ENCODE peak calls at places on chromosome 2, in six cellular contexts. One of them, this sample, is unnamed. For H3K9me3, the result is how much of the 10 kb centered on the place peaks cover.

GRCh38 chr2:11696736-11697102 is 26.7 kb upstream of the NTSR2 start:
- DNase-seq in tibial nerve: no peak
- DNase-seq in neuronal stem cell: no peak
- DNase-seq in right cardiac atrium: no peak
- DNase-seq in body of pancreas: no peak
- DNase-seq in SK-N-SH: no peak
- DNase-seq in this sample: no peak

GRCh38 chr2:96691022-96691612 is 48.6 kb downstream of the FER1L5 start:
- DNase-seq in tibial nerve: no peak
- DNase-seq in right cardiac atrium: no peak
- DNase-seq in neuronal stem cell: no peak
- DNase-seq in SK-N-SH: no peak
- DNase-seq in body of pancreas: no peak
- DNase-seq in this sample: no peak

GRCh38 chr2:38685116-38685735 is 19.3 kb downstream of the GALM start:
- DNase-seq in right cardiac atrium: no peak
- DNase-seq in SK-N-SH: no peak
- DNase-seq in neuronal stem cell: no peak
- DNase-seq in body of pancreas: peak
- DNase-seq in tibial nerve: no peak
- DNase-seq in this sample: no peak

GRCh38 chr2:25497862-25498407 is 156.2 kb upstream of the DNMT3A start:
- DNase-seq in right cardiac atrium: no peak
- DNase-seq in body of pancreas: no peak
- DNase-seq in neuronal stem cell: no peak
- DNase-seq in tibial nerve: no peak
- DNase-seq in SK-N-SH: no peak
- DNase-seq in this sample: no peak

GRCh38 chr2:155404433-155405002 is 706.0 kb downstream of the KCNJ3 start:
- DNase-seq in neuronal stem cell: no peak
- DNase-seq in SK-N-SH: no peak
- DNase-seq in tibial nerve: no peak
- DNase-seq in body of pancreas: no peak
- DNase-seq in right cardiac atrium: no peak
- DNase-seq in this sample: no peak

GRCh38 chr2:43220982-43221659 is 5.3 kb downstream of the ZFP36L2 start:
- DNase-seq in neuronal stem cell: peak
- DNase-seq in right cardiac atrium: peak
- DNase-seq in tibial nerve: peak
- DNase-seq in body of pancreas: peak
- DNase-seq in SK-N-SH: peak
- DNase-seq in this sample: peak

GRCh38 chr2:178391701-178392100 is 59.3 kb downstream of the PRKRA start:
- DNase-seq in right cardiac atrium: no peak
- DNase-seq in body of pancreas: no peak
- DNase-seq in tibial nerve: no peak
- DNase-seq in SK-N-SH: no peak
- DNase-seq in neuronal stem cell: no peak
- DNase-seq in this sample: no peak

GRCh38 chr2:179545024-179545423 is 280.4 kb upstream of the SESTD1 start:
- DNase-seq in SK-N-SH: no peak
- DNase-seq in tibial nerve: no peak
- DNase-seq in body of pancreas: no peak
- DNase-seq in right cardiac atrium: no peak
- DNase-seq in neuronal stem cell: no peak
- DNase-seq in this sample: no peak

GRCh38 chr2:241882090-241882625 is 12.6 kb downstream of the RTP5 start:
- DNase-seq in tibial nerve: peak
- DNase-seq in body of pancreas: peak
- DNase-seq in SK-N-SH: peak
- DNase-seq in neuronal stem cell: no peak
- DNase-seq in right cardiac atrium: peak
- DNase-seq in this sample: peak

GRCh38 chr2:45458909-45459563 is 152.0 kb downstream of the SRBD1 start:
- DNase-seq in right cardiac atrium: no peak
- DNase-seq in SK-N-SH: no peak
- DNase-seq in body of pancreas: peak
- DNase-seq in tibial nerve: peak
- DNase-seq in neuronal stem cell: no peak
- DNase-seq in this sample: peak

GRCh38 chr2:196409376-196409775 is 230.1 kb upstream of the CCDC150 start:
- DNase-seq in SK-N-SH: no peak
- DNase-seq in tibial nerve: no peak
- DNase-seq in neuronal stem cell: no peak
- DNase-seq in right cardiac atrium: no peak
- DNase-seq in body of pancreas: no peak
- DNase-seq in this sample: no peak

DNA sequence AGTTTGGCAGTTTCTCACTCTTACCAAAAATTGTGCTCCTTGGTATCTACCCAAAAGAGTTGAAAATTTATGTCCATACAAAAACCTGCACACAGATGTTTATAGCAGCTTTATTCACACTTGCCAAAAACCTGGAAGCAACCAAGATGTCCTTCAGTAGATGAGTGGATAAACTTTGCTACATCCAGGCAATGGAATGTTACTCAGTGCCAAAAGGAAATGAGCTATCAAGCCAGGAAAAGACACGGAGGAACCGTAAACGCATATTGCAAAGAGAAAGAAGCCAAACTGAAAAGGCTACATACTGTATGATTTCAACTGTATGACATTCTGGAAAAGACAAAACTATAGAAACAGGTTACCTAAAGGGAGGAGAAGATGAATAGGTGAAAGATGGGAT is 36.1 kb downstream of the TMEM163 start:
- DNase-seq in body of pancreas: no peak
- DNase-seq in right cardiac atrium: no peak
- DNase-seq in SK-N-SH: no peak
- DNase-seq in neuronal stem cell: no peak
- DNase-seq in tibial nerve: no peak
- DNase-seq in this sample: no peak
- H3K27ac ChIP-seq in body of pancreas: peak
- H3K27ac ChIP-seq in right cardiac atrium: no peak
- H3K27ac ChIP-seq in SK-N-SH: no peak
- H3K27ac ChIP-seq in neuronal stem cell: no peak
- H3K27ac ChIP-seq in tibial nerve: no peak
- H3K27ac ChIP-seq in this sample: no peak

GRCh38 chr2:13821255-13821880 is 811.1 kb upstream of the LRATD1 start:
- DNase-seq in tibial nerve: no peak
- DNase-seq in body of pancreas: no peak
- DNase-seq in right cardiac atrium: no peak
- DNase-seq in SK-N-SH: no peak
- DNase-seq in neuronal stem cell: no peak
- DNase-seq in this sample: no peak
- H3K4me3 ChIP-seq in tibial nerve: no peak
- H3K4me3 ChIP-seq in body of pancreas: no peak
- H3K4me3 ChIP-seq in right cardiac atrium: no peak
- H3K4me3 ChIP-seq in SK-N-SH: no peak
- H3K4me3 ChIP-seq in neuronal stem cell: no peak
- H3K4me3 ChIP-seq in this sample: no peak

GRCh38 chr2:83282067-83282795 is 1176.8 kb downstream of the SUCLG1 start:
- DNase-seq in tibial nerve: no peak
- DNase-seq in neuronal stem cell: no peak
- DNase-seq in right cardiac atrium: no peak
- DNase-seq in body of pancreas: no peak
- DNase-seq in SK-N-SH: no peak
- DNase-seq in this sample: no peak

GRCh38 chr2:83282851-83283250 is 1176.2 kb downstream of the SUCLG1 start:
- DNase-seq in SK-N-SH: no peak
- DNase-seq in body of pancreas: no peak
- DNase-seq in neuronal stem cell: no peak
- DNase-seq in tibial nerve: no peak
- DNase-seq in right cardiac atrium: no peak
- DNase-seq in this sample: no peak
- H3K9me3 ChIP-seq in SK-N-SH: under half
- H3K9me3 ChIP-seq in body of pancreas: under half
- H3K9me3 ChIP-seq in neuronal stem cell: under half
- H3K9me3 ChIP-seq in tibial nerve: under half
- H3K9me3 ChIP-seq in right cardiac atrium: under half
- H3K9me3 ChIP-seq in this sample: under half

GRCh38 chr2:120751553-120751952 is 15.9 kb downstream of the GLI2 start:
- DNase-seq in body of pancreas: no peak
- DNase-seq in neuronal stem cell: no peak
- DNase-seq in right cardiac atrium: no peak
- DNase-seq in tibial nerve: no peak
- DNase-seq in SK-N-SH: no peak
- DNase-seq in this sample: no peak

GRCh38 chr2:120750488-120751210 is 15.0 kb downstream of the GLI2 start:
- DNase-seq in right cardiac atrium: no peak
- DNase-seq in SK-N-SH: no peak
- DNase-seq in body of pancreas: no peak
- DNase-seq in tibial nerve: no peak
- DNase-seq in neuronal stem cell: no peak
- DNase-seq in this sample: peak

GRCh38 chr2:120758181-120759048 is 22.7 kb downstream of the GLI2 start:
- DNase-seq in SK-N-SH: no peak
- DNase-seq in body of pancreas: no peak
- DNase-seq in tibial nerve: no peak
- DNase-seq in neuronal stem cell: no peak
- DNase-seq in right cardiac atrium: peak
- DNase-seq in this sample: peak

GRCh38 chr2:120749506-120750431 is 14.1 kb downstream of the GLI2 start:
- DNase-seq in body of pancreas: no peak
- DNase-seq in tibial nerve: no peak
- DNase-seq in SK-N-SH: no peak
- DNase-seq in right cardiac atrium: no peak
- DNase-seq in neuronal stem cell: no peak
- DNase-seq in this sample: peak

GRCh38 chr2:120754067-120754960 is 18.6 kb downstream of the GLI2 start:
- DNase-seq in right cardiac atrium: no peak
- DNase-seq in SK-N-SH: peak
- DNase-seq in neuronal stem cell: no peak
- DNase-seq in tibial nerve: no peak
- DNase-seq in body of pancreas: no peak
- DNase-seq in this sample: no peak
- H3K27ac ChIP-seq in right cardiac atrium: no peak
- H3K27ac ChIP-seq in SK-N-SH: peak
- H3K27ac ChIP-seq in neuronal stem cell: no peak
- H3K27ac ChIP-seq in tibial nerve: no peak
- H3K27ac ChIP-seq in body of pancreas: no peak
- H3K27ac ChIP-seq in this sample: no peak